ENCODE peak calls at places on chromosomes 1 and 21, in four cellular contexts. L is colonic mucosa, V is psoas muscle, G is fibroblast of mammary gland. D is an unnamed sample.
A peak's percentile ranks its signal among the peaks of the same experiment; 100 is the strongest.

GRCh38 chr21:44508711-44509445 is 31.1 kb downstream of the KRTAP10-1 start:
- DNase-seq in L (no peak), V (no peak), G (no peak), D (no peak)

GRCh38 chr1:207001492-207002245 is 30.9 kb downstream of the C1orf116 start:
- DNase-seq in L (peak; percentile 63), V (no peak), G (no peak), D (no peak)

GRCh38 chr1:224773646-224774045 is 155.8 kb upstream of the DNAH14 start:
- DNase-seq in L (no peak), V (no peak), G (no peak), D (no peak)

GRCh38 chr1:50913954-50914353 is 46.1 kb downstream of the FAF1 start:
- DNase-seq in L (no peak), V (no peak), G (no peak), D (no peak)

GRCh38 chr1:7991504-7992440 is 30.3 kb downstream of the PARK7 start:
- DNase-seq in L (no peak), V (no peak), G (peak; percentile 40), D (no peak)

GRCh38 chr1:43439121-43439581 is 14.6 kb downstream of the HYI start:
- DNase-seq in L (no peak), V (no peak), G (no peak), D (no peak)

GRCh38 chr1:15916417-15916816 is 59.5 kb downstream of the ZBTB17 start:
- DNase-seq in L (no peak), V (no peak), G (peak; percentile 52), D (no peak)

GRCh38 chr1:203364013-203364730 is 13.2 kb upstream of the FMOD start:
- DNase-seq in L (peak; percentile 43), V (no peak), G (no peak), D (no peak)

GRCh38 chr1:235996048-235996785 is 68.7 kb downstream of the NID1 start:
- DNase-seq in L (no peak), V (no peak), G (no peak), D (no peak)

GRCh38 chr21:42120056-42120903 is 49.2 kb downstream of the UMODL1 start:
- DNase-seq in L (no peak), V (no peak), G (no peak), D (peak; percentile 68)

GRCh38 chr1:175885247-175885646 is 141.9 kb upstream of the TNR start:
- DNase-seq in L (no peak), V (no peak), G (no peak), D (no peak)

DNA sequence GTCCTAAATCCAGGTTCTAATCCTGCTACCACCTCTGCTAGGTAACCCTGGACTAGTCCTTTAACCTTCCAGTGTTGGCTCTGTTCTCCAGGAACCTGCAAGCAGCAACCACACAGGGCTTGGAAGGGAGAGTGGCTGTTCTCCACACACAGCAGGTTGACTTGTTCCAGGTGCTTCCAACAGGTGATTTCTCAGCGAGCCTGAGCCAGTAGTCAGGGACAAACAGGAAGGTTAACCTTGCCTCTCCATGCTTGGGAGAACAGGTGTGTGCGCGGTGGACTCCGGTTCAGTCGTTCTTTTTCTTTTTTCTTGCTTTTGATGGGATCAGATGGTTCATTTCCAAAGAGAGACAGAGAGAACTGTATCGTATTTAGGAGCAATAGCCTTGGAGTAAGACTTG is 808 bp upstream of the CACHD1 start:
- DNase-seq in L (no peak), V (no peak), G (no peak), D (no peak)
- H3K4me3 ChIP-seq in L (no peak overlapping the region), V (peak overlapping the region; percentile 91), G (no peak overlapping the region), D (no peak overlapping the region)

DNA sequence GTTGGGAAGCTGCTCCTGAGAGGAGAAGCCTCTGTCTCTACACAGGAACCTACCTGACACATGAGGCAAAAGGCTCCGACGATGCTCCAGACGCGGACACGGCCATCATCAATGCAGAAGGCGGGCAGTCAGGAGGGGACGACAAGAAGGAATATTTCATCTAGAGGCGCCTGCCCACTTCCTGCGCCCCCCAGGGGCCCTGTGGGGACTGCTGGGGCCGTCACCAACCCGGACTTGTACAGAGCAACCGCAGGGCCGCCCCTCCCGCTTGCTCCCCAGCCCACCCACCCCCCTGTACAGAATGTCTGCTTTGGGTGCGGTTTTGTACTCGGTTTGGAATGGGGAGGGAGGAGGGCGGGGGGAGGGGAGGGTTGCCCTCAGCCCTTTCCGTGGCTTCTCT is 3.9 kb upstream of the ACKR1 start:
- DNase-seq in L (no peak), V (no peak), G (no peak), D (no peak)
- H3K4me3 ChIP-seq in L (no peak overlapping the region), V (no peak overlapping the region), G (no peak overlapping the region), D (no peak overlapping the region)

DNA sequence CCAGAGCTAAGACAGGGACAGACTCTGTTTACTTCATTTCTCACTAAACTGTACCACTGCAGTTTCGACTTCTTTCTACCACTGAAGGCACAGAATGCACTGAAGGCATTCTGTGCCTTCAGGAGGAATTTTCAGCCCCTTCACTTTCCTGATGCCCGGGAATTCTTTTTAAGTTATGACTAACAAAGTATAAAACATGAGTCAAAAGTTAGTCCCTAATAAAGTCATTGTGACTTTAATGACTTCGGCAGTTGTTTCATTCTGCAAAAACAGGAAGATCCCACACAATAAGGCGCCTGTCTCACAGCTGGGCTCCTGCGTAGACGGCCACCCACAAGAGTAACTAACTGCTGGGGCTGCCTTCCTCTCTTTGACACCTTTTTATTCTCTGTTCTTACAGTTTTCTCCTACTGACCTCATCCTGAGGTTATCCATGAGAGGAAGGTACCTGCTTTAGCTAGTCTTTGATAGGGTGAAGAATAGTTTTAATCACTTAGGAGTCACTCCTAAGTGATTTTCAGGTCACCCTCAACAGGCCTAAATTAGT is 183.9 kb upstream of the SGIP1 start:
- DNase-seq in L (no peak), V (no peak), G (no peak), D (peak; percentile 89)
- H3K4me3 ChIP-seq in L (no peak overlapping the region), V (peak overlapping the region; percentile 31), G (no peak overlapping the region), D (no peak overlapping the region)

DNA sequence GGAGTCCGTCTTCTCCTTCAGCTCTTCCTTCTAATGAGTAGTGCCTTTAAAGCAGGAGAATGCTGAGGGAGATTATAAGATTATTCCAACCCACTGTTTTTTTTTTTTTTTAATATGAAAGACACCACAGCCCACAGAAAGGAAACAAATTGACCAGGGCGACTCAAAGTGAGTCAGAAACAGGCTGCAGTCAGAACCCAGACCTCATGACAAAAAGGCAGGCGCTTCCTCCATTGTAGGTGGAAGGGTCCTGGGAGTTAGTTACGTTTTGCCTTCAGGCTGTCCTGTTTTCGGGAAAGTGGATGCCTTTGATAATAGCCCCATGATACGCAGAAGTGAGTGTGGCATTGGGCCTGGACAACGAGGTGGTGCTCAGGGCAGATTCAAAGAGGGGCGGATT is 21.0 kb downstream of the PLXNA2 start:
- DNase-seq in L (no peak), V (no peak), G (peak; percentile 34), D (no peak)
- H3K4me3 ChIP-seq in L (no peak overlapping the region), V (no peak overlapping the region), G (no peak overlapping the region), D (no peak overlapping the region)

GRCh38 chr1:172698224-172698623 is 39.3 kb downstream of the FASLG start:
- DNase-seq in L (no peak), V (no peak), G (no peak), D (no peak)
- H3K4me3 ChIP-seq in L (no peak overlapping the region), V (no peak overlapping the region), G (no peak overlapping the region), D (no peak overlapping the region)